ENCODE peak calls at places on chromosome X, in ten cellular contexts. T is HFFc6, N is heart right ventricle, M is ascending aorta, Z is cardiac muscle cell, C is uterus, B is left ventricle myocardium inferior, W is fibroblast of the aortic adventitia, I is WTC11, P is progenitor cell of endocrine pancreas. D is an unnamed sample.

GRCh38 chrX:11687157-11687556 is 21.4 kb upstream of the ARHGAP6 start:
- DNase-seq in T (no peak), N (no peak), M (no peak), Z (no peak), C (no peak), B (no peak), W (no peak), I (no peak), P (no peak), D (no peak)

GRCh38 chrX:16087081-16087480 is 36.3 kb upstream of the GRPR start:
- DNase-seq in T (no peak), N (no peak), M (no peak), Z (peak), C (no peak), B (no peak), W (peak), I (no peak), P (no peak), D (no peak)

GRCh38 chrX:53435997-53436396 is 1.8 kb upstream of the HSD17B10 start:
- DNase-seq in T (peak), N (peak), M (peak), Z (peak), C (peak), B (peak), W (peak), I (peak), P (peak), D (no peak)

GRCh38 chrX:101442095-101442494 is 34.1 kb downstream of the HNRNPH2 start:
- DNase-seq in T (no peak), N (no peak), M (no peak), Z (peak), C (no peak), B (no peak), W (no peak), I (no peak), P (no peak), D (no peak)

GRCh38 chrX:63657821-63658220 is 127.2 kb downstream of the ARHGEF9 start:
- DNase-seq in T (peak), N (peak), M (peak), Z (peak), C (peak), B (peak), W (peak), I (no peak), P (no peak), D (peak)

GRCh38 chrX:16212436-16212835 is 45.2 kb downstream of the MAGEB17 start:
- DNase-seq in T (peak), N (peak), M (no peak), Z (peak), C (no peak), B (no peak), W (peak), I (no peak), P (no peak), D (no peak)

GRCh38 chrX:50920132-50920531 is 9.6 kb downstream of the BMP15 start:
- DNase-seq in T (no peak), N (no peak), M (no peak), Z (peak), C (no peak), B (no peak), W (peak), I (no peak), P (no peak), D (no peak)

GRCh38 chrX:129540725-129541184 is 696 bp downstream of the OCRL start:
- DNase-seq in T (no peak), N (no peak), M (no peak), Z (no peak), C (peak), B (peak), W (peak), I (peak), P (no peak), D (no peak)

GRCh38 chrX:153999359-154000037 is 20.2 kb downstream of the IRAK1 start:
- DNase-seq in T (no peak), N (no peak), M (no peak), Z (no peak), C (no peak), B (no peak), W (no peak), I (no peak), P (no peak), D (no peak)

GRCh38 chrX:149898554-149898953 is 17.6 kb downstream of the MAGEA8 start:
- DNase-seq in T (no peak), N (no peak), M (no peak), Z (no peak), C (no peak), B (no peak), W (no peak), I (no peak), P (no peak), D (no peak)

GRCh38 chrX:39491548-39492297 is 606.0 kb downstream of the BCOR start:
- DNase-seq in T (no peak), N (no peak), M (no peak), Z (no peak), C (no peak), B (no peak), W (no peak), I (no peak), P (no peak), D (no peak)

GRCh38 chrX:67563469-67564448 is 19.9 kb downstream of the AR start:
- DNase-seq in T (no peak), N (peak), M (peak), Z (peak), C (peak), B (peak), W (peak), I (no peak), P (no peak), D (no peak)

GRCh38 chrX:19670854-19671620 is 155.7 kb upstream of the MAP3K15 start:
- DNase-seq in T (peak), N (peak), M (no peak), Z (peak), C (peak), B (peak), W (peak), I (peak), P (no peak), D (no peak)

GRCh38 chrX:153449306-153450113 is 3.7 kb upstream of the TREX2 start:
- DNase-seq in T (no peak), N (no peak), M (no peak), Z (no peak), C (no peak), B (no peak), W (no peak), I (no peak), P (no peak), D (no peak)

GRCh38 chrX:48794993-48795501 is 6.8 kb upstream of the HDAC6 start:
- DNase-seq in T (peak), N (no peak), M (no peak), Z (peak), C (no peak), B (no peak), W (peak), I (no peak), P (no peak), D (peak)

GRCh38 chrX:20547649-20548051 is 280.9 kb upstream of the RPS6KA3 start:
- DNase-seq in T (peak), N (no peak), M (peak), Z (peak), C (no peak), B (no peak), W (peak), I (no peak), P (no peak), D (peak)

GRCh38 chrX:112670290-112670689 is 9.4 kb downstream of the LHFPL1 start:
- DNase-seq in T (no peak), N (no peak), M (no peak), Z (no peak), C (no peak), B (no peak), W (no peak), I (no peak), P (no peak), D (no peak)

GRCh38 chrX:129701624-129702069 is 37.1 kb upstream of the XPNPEP2 start:
- DNase-seq in T (no peak), N (peak), M (peak), Z (peak), C (peak), B (peak), W (peak), I (no peak), P (no peak), D (no peak)

GRCh38 chrX:54320067-54320466 is 37.8 kb downstream of the WNK3 start:
- DNase-seq in T (no peak), N (no peak), M (no peak), Z (no peak), C (no peak), B (no peak), W (no peak), I (no peak), P (no peak), D (no peak)

GRCh38 chrX:63718010-63718694 is 66.9 kb downstream of the ARHGEF9 start:
- DNase-seq in T (no peak), N (no peak), M (no peak), Z (no peak), C (no peak), B (no peak), W (no peak), I (no peak), P (no peak), D (no peak)

GRCh38 chrX:80237072-80237471 is 183.2 kb upstream of the TENT5D start:
- DNase-seq in T (no peak), N (no peak), M (no peak), Z (no peak), C (no peak), B (no peak), W (peak), I (peak), P (no peak), D (no peak)

GRCh38 chrX:136065044-136065671 is 79.9 kb downstream of the SLC9A6 start:
- DNase-seq in T (no peak), N (peak), M (no peak), Z (peak), C (peak), B (peak), W (peak), I (no peak), P (no peak), D (no peak)

GRCh38 chrX:21912989-21913388 is 27.5 kb upstream of the SMS start:
- DNase-seq in T (no peak), N (no peak), M (no peak), Z (no peak), C (no peak), B (no peak), W (no peak), I (no peak), P (no peak), D (no peak)

GRCh38 chrX:33970028-33970932 is 161.8 kb downstream of the FAM47A start:
- DNase-seq in T (no peak), N (no peak), M (no peak), Z (no peak), C (no peak), B (no peak), W (no peak), I (no peak), P (no peak), D (no peak)

GRCh38 chrX:11381464-11381863 is 88.3 kb downstream of the AMELX start:
- DNase-seq in T (peak), N (peak), M (peak), Z (peak), C (peak), B (no peak), W (peak), I (peak), P (no peak), D (peak)

GRCh38 chrX:46624090-46624786 is 50.7 kb downstream of the CHST7 start:
- DNase-seq in T (no peak), N (no peak), M (no peak), Z (no peak), C (no peak), B (no peak), W (no peak), I (no peak), P (no peak), D (no peak)

GRCh38 chrX:46572295-46572936 is 1.1 kb upstream of the CHST7 start:
- DNase-seq in T (no peak), N (no peak), M (no peak), Z (no peak), C (no peak), B (no peak), W (no peak), I (no peak), P (no peak), D (no peak)

GRCh38 chrX:87299563-87300160 is 217.9 kb upstream of the KLHL4 start:
- DNase-seq in T (no peak), N (no peak), M (no peak), Z (peak), C (no peak), B (no peak), W (peak), I (no peak), P (no peak), D (no peak)

GRCh38 chrX:140250363-140250762 is 254.5 kb downstream of the SOX3 start:
- DNase-seq in T (no peak), N (no peak), M (no peak), Z (no peak), C (no peak), B (no peak), W (no peak), I (no peak), P (no peak), D (no peak)

GRCh38 chrX:136210806-136211205 is 40.4 kb downstream of the MAP7D3 start:
- DNase-seq in T (no peak), N (peak), M (no peak), Z (peak), C (no peak), B (peak), W (no peak), I (no peak), P (no peak), D (no peak)

GRCh38 chrX:78769356-78769755 is 21.8 kb downstream of the LPAR4 start:
- DNase-seq in T (no peak), N (no peak), M (no peak), Z (no peak), C (no peak), B (no peak), W (no peak), I (no peak), P (no peak), D (no peak)

GRCh38 chrX:68488657-68489056 is 10.2 kb upstream of the YIPF6 start:
- DNase-seq in T (no peak), N (no peak), M (no peak), Z (no peak), C (no peak), B (no peak), W (no peak), I (no peak), P (no peak), D (no peak)

DNA sequence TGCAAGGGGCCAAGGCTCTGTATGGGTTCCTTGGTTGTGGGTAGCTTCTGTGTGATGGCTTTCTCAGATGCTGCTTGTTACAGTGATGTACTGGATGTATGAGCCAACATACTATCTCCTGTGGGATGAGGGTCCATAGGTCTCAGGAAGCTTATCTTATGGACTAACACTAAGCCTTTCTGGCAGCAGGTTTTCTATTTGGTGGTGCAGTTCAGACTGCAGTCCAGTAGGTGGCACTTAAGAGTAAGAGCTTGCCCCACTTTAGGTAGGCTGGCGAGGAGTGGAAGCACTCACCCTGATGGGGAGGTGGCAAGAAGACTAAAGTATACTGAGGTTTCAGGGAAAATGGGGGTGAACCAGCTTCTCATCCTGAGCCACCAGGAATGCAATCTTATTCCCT is 306.7 kb upstream of the MAOA start:
- DNase-seq in T (no peak), N (no peak), M (no peak), Z (peak), C (no peak), B (no peak), W (peak), I (peak), P (no peak), D (no peak)
- TF ChIP-seq CTCF in T (peak), N (peak), M (no peak), Z (peak), C (no peak), B (peak), W (peak), I (peak), P (peak), D (peak)

DNA sequence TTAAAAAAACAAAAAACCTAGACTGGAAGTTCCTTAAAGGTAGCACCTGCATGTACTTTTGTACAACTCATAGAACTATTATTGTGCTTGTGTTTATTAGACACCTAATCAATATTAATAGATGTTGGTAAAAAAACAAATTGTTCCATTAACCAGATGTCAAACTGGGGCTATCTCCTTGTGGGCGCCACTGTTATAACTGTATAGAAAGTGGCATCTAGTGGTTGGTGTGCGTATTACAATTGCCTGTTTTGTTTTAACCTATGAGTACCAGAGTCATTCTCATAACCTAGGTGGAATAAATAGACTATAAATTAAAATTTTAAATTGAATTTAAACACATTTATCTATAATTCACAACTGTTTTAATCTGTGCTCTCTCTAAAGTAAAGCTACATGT is 97.4 kb downstream of the COL4A5 start:
- DNase-seq in T (peak), N (no peak), M (no peak), Z (peak), C (no peak), B (no peak), W (peak), I (no peak), P (no peak), D (no peak)
- TF ChIP-seq CTCF in T (peak), N (peak), M (peak), Z (peak), C (peak), B (peak), W (peak), I (peak), P (peak), D (peak)

GRCh38 chrX:55715847-55716246 is 1.7 kb upstream of the RRAGB start:
- DNase-seq in T (no peak), N (no peak), M (no peak), Z (no peak), C (no peak), B (no peak), W (no peak), I (peak), P (no peak), D (no peak)
- TF ChIP-seq CTCF in T (peak), N (no peak), M (no peak), Z (no peak), C (no peak), B (no peak), W (no peak), I (no peak), P (peak), D (no peak)

DNA sequence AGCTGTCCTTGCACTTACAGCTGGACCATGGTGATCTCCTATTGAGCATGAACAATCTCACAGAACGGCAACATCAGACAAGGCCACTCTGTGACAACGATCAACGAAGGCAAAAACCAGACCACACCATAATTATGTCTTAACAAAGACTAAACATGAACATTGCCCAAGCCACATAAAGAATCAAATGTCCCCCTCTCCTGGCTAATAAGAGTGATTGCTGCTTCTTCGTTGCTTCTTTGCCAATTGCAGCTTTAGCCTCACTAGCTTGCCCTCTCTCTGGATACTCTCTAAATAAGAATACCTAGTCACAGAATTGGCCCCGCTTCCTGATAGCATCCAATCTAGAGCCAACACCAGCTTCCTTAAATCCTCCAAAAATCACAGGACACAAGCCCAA is 41.5 kb upstream of the PGRMC1 start:
- DNase-seq in T (peak), N (no peak), M (no peak), Z (peak), C (no peak), B (no peak), W (peak), I (no peak), P (no peak), D (no peak)
- TF ChIP-seq CTCF in T (peak), N (peak), M (no peak), Z (peak), C (no peak), B (peak), W (peak), I (no peak), P (peak), D (peak)

GRCh38 chrX:41145920-41146608 is 60.8 kb downstream of the USP9X start:
- DNase-seq in T (peak), N (no peak), M (no peak), Z (peak), C (no peak), B (no peak), W (peak), I (no peak), P (no peak), D (peak)
- TF ChIP-seq CTCF in T (no peak), N (no peak), M (no peak), Z (peak), C (no peak), B (no peak), W (peak), I (no peak), P (no peak), D (no peak)

GRCh38 chrX:133375558-133376340 is 39.5 kb downstream of the GPC4 start:
- DNase-seq in T (no peak), N (peak), M (no peak), Z (peak), C (no peak), B (peak), W (no peak), I (no peak), P (no peak), D (no peak)
- TF ChIP-seq CTCF in T (no peak), N (no peak), M (no peak), Z (no peak), C (no peak), B (no peak), W (no peak), I (no peak), P (no peak), D (no peak)

GRCh38 chrX:115892787-115893671 is 277.5 kb upstream of the AGTR2 start:
- DNase-seq in T (no peak), N (no peak), M (peak), Z (peak), C (peak), B (no peak), W (peak), I (peak), P (no peak), D (no peak)

GRCh38 chrX:115896362-115896761 is 274.2 kb upstream of the AGTR2 start:
- DNase-seq in T (no peak), N (no peak), M (no peak), Z (no peak), C (no peak), B (no peak), W (no peak), I (no peak), P (no peak), D (no peak)

GRCh38 chrX:115895678-115896329 is 274.7 kb upstream of the AGTR2 start:
- DNase-seq in T (no peak), N (no peak), M (no peak), Z (no peak), C (no peak), B (no peak), W (no peak), I (no peak), P (no peak), D (no peak)

GRCh38 chrX:115892056-115892708 is 278.4 kb upstream of the AGTR2 start:
- DNase-seq in T (no peak), N (no peak), M (no peak), Z (no peak), C (no peak), B (no peak), W (peak), I (no peak), P (no peak), D (no peak)

GRCh38 chrX:115894087-115894486 is 276.5 kb upstream of the AGTR2 start:
- DNase-seq in T (no peak), N (no peak), M (peak), Z (peak), C (no peak), B (no peak), W (peak), I (no peak), P (no peak), D (no peak)
- TF ChIP-seq CTCF in T (no peak), N (no peak), M (peak), Z (no peak), C (peak), B (no peak), W (peak), I (no peak), P (peak), D (no peak)

DNA sequence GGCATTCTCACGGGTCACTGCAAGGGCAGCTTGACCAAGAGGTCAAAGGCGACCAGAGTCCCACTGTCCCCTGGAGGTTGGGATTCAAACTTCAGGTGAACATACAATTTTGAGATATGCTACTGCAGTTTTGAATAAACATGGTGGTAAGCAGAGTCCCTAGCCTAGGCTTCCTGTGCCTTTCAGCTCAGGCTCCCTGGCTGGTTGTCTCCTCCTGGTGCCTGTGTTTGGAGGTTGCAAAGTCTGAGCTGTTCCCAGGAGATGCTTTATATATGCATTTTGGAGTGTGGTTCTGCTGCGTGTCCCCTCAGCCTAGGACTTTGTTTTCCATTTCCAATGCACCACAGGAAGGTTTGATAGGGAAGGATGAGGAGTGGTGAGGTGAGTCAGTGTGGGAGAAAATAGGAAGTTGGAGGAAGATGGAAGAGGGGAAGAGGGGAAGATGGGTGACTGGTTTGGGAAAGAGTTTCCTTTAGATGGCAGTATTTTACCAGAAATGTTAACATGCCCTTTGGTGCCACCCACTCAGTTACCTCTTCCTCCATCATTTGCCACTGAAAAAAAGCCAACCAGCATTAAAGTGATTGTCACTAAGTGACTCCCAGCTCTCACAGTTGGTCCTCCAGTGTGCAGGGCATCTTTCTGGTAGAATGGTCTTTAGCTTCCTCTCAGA is 211.7 kb upstream of the AGTR2 start:
- DNase-seq in T (no peak), N (no peak), M (no peak), Z (no peak), C (no peak), B (no peak), W (no peak), I (no peak), P (no peak), D (no peak)
- TF ChIP-seq CTCF in T (no peak), N (no peak), M (no peak), Z (no peak), C (no peak), B (no peak), W (no peak), I (no peak), P (no peak), D (no peak)

D was measured in AG04449.